ENCODE peak calls at places on chromosomes 11 and 22, in four cellular contexts. E is PC-9; K is RWPE1; F is CD8-positive, alpha-beta T cell. W is an unnamed sample.
A peak's percentile ranks its signal among the peaks of the same experiment; 100 is the strongest.

GRCh38 chr22:43227231-43227630 is 40.3 kb upstream of the TTLL12 start:
- DNase-seq in E (no peak), K (no peak), F (no peak), W (no peak)

GRCh38 chr11:46895821-46896220 is 22.5 kb downstream of the LRP4 start:
- DNase-seq in E (no peak), K (no peak), F (no peak), W (no peak)

GRCh38 chr22:30752771-30753170 is 58.1 kb downstream of the OSBP2 start:
- DNase-seq in E (no peak), K (no peak), F (no peak), W (no peak)

GRCh38 chr11:28981331-28981865 is 873.2 kb downstream of the METTL15 start:
- DNase-seq in E (no peak), K (no peak), F (no peak), W (no peak)

GRCh38 chr22:19991645-19992451 is 24.8 kb downstream of the ARVCF start:
- DNase-seq in E (no peak), K (no peak), F (no peak), W (no peak)

GRCh38 chr11:65291613-65292012 is 23.1 kb upstream of the CDC42EP2 start:
- DNase-seq in E (peak; percentile 65), K (no peak), F (no peak), W (no peak)

GRCh38 chr11:128720522-128720985 is 26.7 kb downstream of the FLI1 start:
- DNase-seq in E (no peak), K (no peak), F (no peak), W (peak; percentile 57)

GRCh38 chr11:73350908-73351636 is 25.1 kb upstream of the RELT start:
- DNase-seq in E (peak; percentile 61), K (peak; percentile 84), F (peak; percentile 47), W (peak; percentile 55)

GRCh38 chr22:49995059-49995412 is 17.5 kb downstream of the IL17REL start:
- DNase-seq in E (no peak), K (no peak), F (no peak), W (no peak)

GRCh38 chr22:24265734-24266133 is 4.9 kb upstream of the SPECC1L start:
- DNase-seq in E (no peak), K (no peak), F (no peak), W (no peak)

GRCh38 chr22:19432092-19432844 is at the start of gene MRPL40:
- DNase-seq in E (peak; percentile 87), K (peak; percentile 83), F (peak; percentile 83), W (peak; percentile 82)

GRCh38 chr11:132898021-132898420 is 634.3 kb downstream of the OPCML start:
- DNase-seq in E (no peak), K (no peak), F (no peak), W (no peak)

GRCh38 chr22:23402275-23403151 is 177.6 kb downstream of the IGLL1 start:
- DNase-seq in E (peak; percentile 66), K (peak; percentile 74), F (peak; percentile 21), W (peak; percentile 45)

GRCh38 chr11:107197932-107198331 is 179.7 kb upstream of the GUCY1A2 start:
- DNase-seq in E (no peak), K (no peak), F (no peak), W (no peak)

GRCh38 chr11:15968461-15969130 is 387.8 kb downstream of the SOX6 start:
- DNase-seq in E (peak; percentile 13), K (no peak), F (no peak), W (no peak)

GRCh38 chr11:85776951-85777602 is 33.9 kb downstream of the SYTL2 start:
- DNase-seq in E (peak; percentile 14), K (no peak), F (no peak), W (no peak)

GRCh38 chr22:24302591-24302990 is 32.0 kb downstream of the SPECC1L start:
- DNase-seq in E (no peak), K (no peak), F (no peak), W (no peak)

GRCh38 chr22:22798716-22799115 is 88.9 kb upstream of the IGLL5 start:
- DNase-seq in E (no peak), K (no peak), F (no peak), W (no peak)

GRCh38 chr11:111077938-111078337 is 167.6 kb upstream of the POU2AF2 start:
- DNase-seq in E (no peak), K (no peak), F (no peak), W (no peak)

GRCh38 chr11:2673871-2674471 is 25.8 kb downstream of the KCNQ1OT1 start:
- DNase-seq in E (no peak), K (no peak), F (no peak), W (no peak)

GRCh38 chr11:102842930-102843329 is 479 bp downstream of the MMP3 start:
- DNase-seq in E (no peak), K (no peak), F (no peak), W (no peak)

GRCh38 chr11:34972892-34973291 is 56.5 kb downstream of the PDHX start:
- DNase-seq in E (no peak), K (no peak), F (no peak), W (no peak)

GRCh38 chr11:79708319-79708928 is 267.6 kb upstream of the TENM4 start:
- DNase-seq in E (peak; percentile 37), K (peak; percentile 58), F (no peak), W (no peak)

GRCh38 chr11:113896156-113896879 is 8.3 kb upstream of the HTR3B start:
- DNase-seq in E (no peak), K (peak; percentile 31), F (peak; percentile 27), W (no peak)

GRCh38 chr11:70790671-70791300 is 392.5 kb downstream of the CTTN start:
- DNase-seq in E (no peak), K (no peak), F (no peak), W (no peak)

GRCh38 chr11:70798296-70798695 is 400.0 kb downstream of the CTTN start:
- DNase-seq in E (no peak), K (no peak), F (no peak), W (no peak)

GRCh38 chr11:70799386-70799785 is 401.1 kb downstream of the CTTN start:
- DNase-seq in E (no peak), K (no peak), F (no peak), W (no peak)

GRCh38 chr11:70802185-70802584 is 403.9 kb downstream of the CTTN start:
- DNase-seq in E (no peak), K (no peak), F (no peak), W (no peak)

GRCh38 chr11:70796601-70797000 is 398.3 kb downstream of the CTTN start:
- DNase-seq in E (no peak), K (no peak), F (no peak), W (no peak)
- TF ChIP-seq CTCF in E (no peak), K (no peak), F (no peak), W (no peak)

DNA sequence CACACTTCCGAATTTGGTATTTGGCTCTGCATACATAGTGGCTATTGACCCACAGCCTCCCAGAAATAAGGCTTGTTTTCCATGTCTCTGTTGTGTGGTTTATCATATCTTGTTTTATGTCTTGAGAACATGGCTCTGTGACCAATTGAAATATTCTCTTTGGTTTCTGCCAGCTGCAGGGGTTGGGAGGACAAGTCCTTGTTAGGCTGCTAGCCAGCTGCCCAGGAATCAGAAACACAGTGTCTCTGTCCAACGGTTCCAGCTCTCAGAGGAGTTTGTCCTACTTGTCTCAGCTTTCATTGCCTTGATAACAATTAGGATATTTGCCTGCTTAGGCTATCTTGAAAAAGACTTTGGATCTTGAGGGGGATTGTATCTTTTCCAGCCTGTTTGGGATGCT is 6.0 kb upstream of the SLC7A4 start:
- DNase-seq in E (no peak), K (no peak), F (no peak), W (no peak)
- TF ChIP-seq CTCF in E (no peak), K (no peak), F (no peak), W (no peak)

GRCh38 chr11:61785837-61786402 is 6.5 kb downstream of the TMEM258 start:
- DNase-seq in E (no peak), K (no peak), F (no peak), W (no peak)
- TF ChIP-seq CTCF in E (no peak), K (no peak), F (no peak), W (no peak)

GRCh38 chr22:38221407-38221806 is 19.6 kb downstream of the MAFF start:
- DNase-seq in E (no peak), K (no peak), F (no peak), W (no peak)

GRCh38 chr22:38222797-38223119 is 21.0 kb downstream of the MAFF start:
- DNase-seq in E (peak; percentile 83), K (peak; percentile 58), F (no peak), W (no peak)

GRCh38 chr22:38221908-38222796 is 20.4 kb downstream of the MAFF start:
- DNase-seq in E (no peak), K (no peak), F (no peak), W (no peak)

GRCh38 chr22:38220653-38221386 is 19.0 kb downstream of the MAFF start:
- DNase-seq in E (peak; percentile 76), K (no peak), F (no peak), W (no peak)

DNA sequence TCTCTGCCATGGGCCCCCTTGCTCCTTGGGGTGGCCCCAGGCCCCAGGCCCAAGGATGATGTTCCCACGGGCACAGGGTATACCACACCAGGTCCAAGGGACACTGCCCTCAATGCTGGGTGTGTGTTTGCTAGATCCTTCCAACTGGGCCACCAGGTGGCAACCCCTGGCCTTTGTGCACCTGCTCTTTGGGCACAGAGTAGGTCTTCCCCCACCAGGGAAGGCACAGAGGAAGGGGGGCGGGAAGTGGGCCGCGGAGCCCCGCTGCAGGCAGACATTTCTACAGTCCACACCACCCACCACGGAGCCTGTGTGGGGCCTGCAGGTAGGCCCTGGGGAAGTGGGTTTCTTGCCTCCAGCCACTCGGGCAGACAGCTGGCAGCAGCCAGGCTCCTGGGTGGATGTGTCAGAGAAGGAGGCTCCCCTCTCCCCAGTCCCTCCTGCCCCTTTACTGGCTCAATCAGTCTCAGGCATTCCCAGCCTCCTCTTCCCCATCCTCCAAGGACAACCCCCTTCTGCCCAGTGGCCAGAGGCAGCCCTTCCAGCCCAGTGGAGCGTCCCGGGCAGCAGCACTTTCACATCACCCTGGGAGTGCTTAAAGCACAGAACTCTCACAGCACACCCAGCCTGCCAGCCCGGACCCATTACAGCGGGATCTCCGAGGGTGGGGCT is 21.6 kb downstream of the MAFF start:
- DNase-seq in E (no peak), K (no peak), F (no peak), W (no peak)
- TF ChIP-seq CTCF in E (peak; percentile 56), K (no peak), F (no peak), W (no peak)

GRCh38 chr11:131351848-131352247 is 18.6 kb upstream of the NTM start:
- DNase-seq in E (no peak), K (no peak), F (no peak), W (no peak)

GRCh38 chr11:131354251-131354701 is 16.1 kb upstream of the NTM start:
- DNase-seq in E (no peak), K (no peak), F (no peak), W (no peak)

GRCh38 chr11:131353761-131354160 is 16.7 kb upstream of the NTM start:
- DNase-seq in E (no peak), K (no peak), F (no peak), W (no peak)

DNA sequence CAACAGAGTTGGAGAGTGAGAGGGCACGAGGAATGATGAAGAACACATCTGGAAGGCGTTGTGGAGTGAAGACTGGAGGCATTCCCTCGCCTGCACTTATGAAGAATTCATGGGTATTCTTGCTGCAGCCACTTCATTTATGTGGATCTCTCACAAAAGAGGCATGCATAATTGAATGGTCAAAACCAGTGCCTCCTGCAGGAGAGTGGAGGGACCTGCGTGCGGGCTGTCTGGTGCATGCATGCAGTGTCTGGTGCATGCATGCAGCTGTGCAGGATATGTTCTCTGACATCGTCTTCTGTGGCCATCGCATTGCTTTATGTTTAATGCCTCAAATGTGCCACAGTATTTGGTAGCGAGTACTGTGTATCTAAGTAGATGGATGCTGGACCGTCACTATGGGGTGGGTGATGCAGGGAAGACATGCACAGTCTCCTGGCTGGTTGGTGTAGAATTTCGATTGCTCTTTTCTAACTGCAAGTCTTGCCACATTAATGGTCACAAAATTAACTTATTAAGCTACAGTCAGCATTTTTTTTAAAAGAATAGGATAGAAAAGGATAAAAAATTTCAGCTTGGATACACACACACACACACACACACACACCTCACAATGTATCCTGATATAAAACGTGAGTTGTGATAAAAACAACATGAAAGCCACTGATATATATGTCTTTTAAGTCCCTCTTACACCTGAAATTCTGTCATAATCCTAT is 20.9 kb upstream of the NTM start:
- DNase-seq in E (no peak), K (no peak), F (no peak), W (no peak)
- TF ChIP-seq CTCF in E (no peak), K (no peak), F (no peak), W (no peak)